ENCODE peak calls at places on chromosome 3, in nine cellular contexts. Z is PC-9, U is GM23248, L is psoas muscle, Y is cardiac muscle cell, X is left ventricle myocardium inferior, K is GM23338, C is right cardiac atrium, O is SJSA1. N is an unnamed sample. For H3K27me3, the result is how much of the 10 kb centered on the place peaks cover.

GRCh38 chr3:6921041-6921440 is 60.1 kb downstream of the GRM7 start:
- DNase-seq in Z (no peak), U (no peak), L (no peak), Y (no peak), X (no peak), K (peak), C (no peak), O (no peak), N (no peak)

GRCh38 chr3:138051946-138052802 is 42.2 kb downstream of the CLDN18 start:
- DNase-seq in Z (no peak), U (peak), L (no peak), Y (peak), X (peak), K (peak), C (peak), O (no peak), N (peak)

GRCh38 chr3:120093923-120094775 is at the start of gene GSK3B:
- DNase-seq in Z (peak), U (peak), L (no peak), Y (no peak), X (peak), K (no peak), C (no peak), O (peak), N (no peak)

GRCh38 chr3:192005989-192006388 is 545.0 kb downstream of the PYDC2 start:
- DNase-seq in Z (no peak), U (no peak), L (no peak), Y (peak), X (no peak), K (no peak), C (no peak), O (no peak), N (no peak)

GRCh38 chr3:11517601-11518000 is 126.1 kb downstream of the VGLL4 start:
- DNase-seq in Z (no peak), U (no peak), L (no peak), Y (no peak), X (no peak), K (no peak), C (no peak), O (no peak), N (no peak)

GRCh38 chr3:43162573-43163084 is 56.8 kb upstream of the POMGNT2 start:
- DNase-seq in Z (no peak), U (no peak), L (no peak), Y (no peak), X (no peak), K (peak), C (no peak), O (no peak), N (no peak)

GRCh38 chr3:62558549-62559112 is 185.3 kb upstream of the FEZF2 start:
- DNase-seq in Z (no peak), U (no peak), L (no peak), Y (peak), X (no peak), K (peak), C (no peak), O (no peak), N (no peak)

GRCh38 chr3:121957674-121958419 is 63.6 kb downstream of the SLC15A2 start:
- DNase-seq in Z (no peak), U (no peak), L (no peak), Y (no peak), X (no peak), K (no peak), C (no peak), O (no peak), N (no peak)

GRCh38 chr3:111803123-111803593 is 55.9 kb upstream of the PHLDB2 start:
- DNase-seq in Z (peak), U (peak), L (peak), Y (peak), X (peak), K (no peak), C (peak), O (peak), N (peak)

GRCh38 chr3:197397812-197398211 is 99.4 kb upstream of the DLG1 start:
- DNase-seq in Z (no peak), U (no peak), L (no peak), Y (no peak), X (no peak), K (no peak), C (no peak), O (no peak), N (no peak)

GRCh38 chr3:46405301-46406079 is 1.4 kb downstream of the CCR5AS start:
- DNase-seq in Z (no peak), U (no peak), L (no peak), Y (no peak), X (no peak), K (no peak), C (no peak), O (no peak), N (no peak)

GRCh38 chr3:66414846-66415245 is 86.0 kb downstream of the LRIG1 start:
- DNase-seq in Z (no peak), U (no peak), L (no peak), Y (no peak), X (no peak), K (no peak), C (no peak), O (no peak), N (no peak)

GRCh38 chr3:152486364-152486763 is 217.6 kb downstream of the MBNL1 start:
- DNase-seq in Z (no peak), U (no peak), L (no peak), Y (no peak), X (no peak), K (no peak), C (no peak), O (no peak), N (no peak)

GRCh38 chr3:129025691-129026435 is 24.8 kb downstream of the EFCC1 start:
- DNase-seq in Z (no peak), U (no peak), L (peak), Y (no peak), X (peak), K (no peak), C (peak), O (no peak), N (no peak)

GRCh38 chr3:69144631-69145244 is 22.3 kb upstream of the LMOD3 start:
- DNase-seq in Z (no peak), U (no peak), L (no peak), Y (no peak), X (no peak), K (peak), C (no peak), O (no peak), N (no peak)

GRCh38 chr3:188975612-188976314 is 196.0 kb upstream of the TPRG1 start:
- DNase-seq in Z (no peak), U (no peak), L (no peak), Y (no peak), X (no peak), K (peak), C (no peak), O (no peak), N (peak)

GRCh38 chr3:60417590-60417989 is 833.7 kb downstream of the FHIT start:
- DNase-seq in Z (no peak), U (no peak), L (no peak), Y (no peak), X (no peak), K (no peak), C (no peak), O (no peak), N (no peak)

GRCh38 chr3:151709847-151710246 is 23.9 kb upstream of the AADACL2 start:
- DNase-seq in Z (no peak), U (peak), L (no peak), Y (no peak), X (no peak), K (no peak), C (no peak), O (no peak), N (no peak)

GRCh38 chr3:124765197-124765596 is 34.9 kb downstream of the UMPS start:
- DNase-seq in Z (no peak), U (no peak), L (no peak), Y (no peak), X (no peak), K (no peak), C (no peak), O (no peak), N (no peak)

GRCh38 chr3:55156851-55157650 is 229.2 kb upstream of the LRTM1 start:
- DNase-seq in Z (no peak), U (no peak), L (no peak), Y (peak), X (no peak), K (no peak), C (no peak), O (no peak), N (no peak)

GRCh38 chr3:39064646-39065045 is 12.8 kb downstream of the WDR48 start:
- DNase-seq in Z (no peak), U (peak), L (no peak), Y (no peak), X (no peak), K (no peak), C (no peak), O (no peak), N (no peak)

GRCh38 chr3:168066882-168067281 is 28.8 kb downstream of the GOLIM4 start:
- DNase-seq in Z (no peak), U (no peak), L (no peak), Y (no peak), X (no peak), K (no peak), C (no peak), O (no peak), N (no peak)

GRCh38 chr3:62415312-62415791 is 42.0 kb upstream of the FEZF2 start:
- DNase-seq in Z (no peak), U (no peak), L (no peak), Y (no peak), X (no peak), K (peak), C (no peak), O (no peak), N (no peak)

GRCh38 chr3:129461022-129461421 is 21.0 kb downstream of the IFT122 start:
- DNase-seq in Z (peak), U (peak), L (no peak), Y (peak), X (no peak), K (no peak), C (no peak), O (no peak), N (peak)

GRCh38 chr3:51099794-51100542 is 285.1 kb upstream of the MANF start:
- DNase-seq in Z (no peak), U (peak), L (no peak), Y (peak), X (peak), K (peak), C (peak), O (no peak), N (peak)

GRCh38 chr3:184305577-184305976 is 6.5 kb downstream of the PSMD2 start:
- DNase-seq in Z (peak), U (peak), L (no peak), Y (peak), X (no peak), K (no peak), C (no peak), O (no peak), N (no peak)

GRCh38 chr3:81218023-81218422 is 543.4 kb downstream of the GBE1 start:
- DNase-seq in Z (no peak), U (peak), L (no peak), Y (peak), X (no peak), K (peak), C (no peak), O (no peak), N (peak)

GRCh38 chr3:78096488-78097255 is 1056.8 kb downstream of the ROBO2 start:
- DNase-seq in Z (no peak), U (no peak), L (no peak), Y (no peak), X (no peak), K (no peak), C (no peak), O (no peak), N (no peak)

GRCh38 chr3:45253316-45253715 is 27.2 kb upstream of the TMEM158 start:
- DNase-seq in Z (no peak), U (no peak), L (no peak), Y (no peak), X (no peak), K (no peak), C (no peak), O (no peak), N (no peak)

GRCh38 chr3:124839896-124840295 is 47.3 kb downstream of the ITGB5 start:
- DNase-seq in Z (no peak), U (no peak), L (no peak), Y (no peak), X (no peak), K (no peak), C (no peak), O (no peak), N (no peak)

GRCh38 chr3:56773588-56774330 is 28.0 kb downstream of the ARHGEF3 start:
- DNase-seq in Z (no peak), U (no peak), L (no peak), Y (no peak), X (no peak), K (no peak), C (no peak), O (no peak), N (no peak)

GRCh38 chr3:105676621-105677300 is 192.1 kb downstream of the CBLB start:
- DNase-seq in Z (no peak), U (peak), L (no peak), Y (no peak), X (no peak), K (no peak), C (no peak), O (no peak), N (no peak)

GRCh38 chr3:69364354-69364753 is 21.5 kb downstream of the FRMD4B start:
- DNase-seq in Z (peak), U (peak), L (no peak), Y (peak), X (no peak), K (no peak), C (no peak), O (no peak), N (peak)

GRCh38 chr3:187085021-187085666 is 54.2 kb downstream of the RPL39L start:
- DNase-seq in Z (no peak), U (no peak), L (no peak), Y (peak), X (no peak), K (peak), C (no peak), O (no peak), N (no peak)

GRCh38 chr3:60104045-60104444 is 1054.2 kb upstream of the CFAP20DC start:
- DNase-seq in Z (no peak), U (no peak), L (no peak), Y (no peak), X (no peak), K (no peak), C (no peak), O (no peak), N (no peak)

GRCh38 chr3:14907043-14907966 is 40.1 kb upstream of the NR2C2 start:
- DNase-seq in Z (no peak), U (no peak), L (no peak), Y (no peak), X (peak), K (no peak), C (peak), O (no peak), N (no peak)

GRCh38 chr3:42660131-42660715 is 6.7 kb downstream of the ZBTB47 start:
- DNase-seq in Z (no peak), U (peak), L (no peak), Y (no peak), X (no peak), K (no peak), C (peak), O (no peak), N (no peak)

GRCh38 chr3:101836907-101837598 is 12.3 kb upstream of the NFKBIZ start:
- DNase-seq in Z (no peak), U (peak), L (no peak), Y (peak), X (no peak), K (no peak), C (no peak), O (no peak), N (no peak)

DNA sequence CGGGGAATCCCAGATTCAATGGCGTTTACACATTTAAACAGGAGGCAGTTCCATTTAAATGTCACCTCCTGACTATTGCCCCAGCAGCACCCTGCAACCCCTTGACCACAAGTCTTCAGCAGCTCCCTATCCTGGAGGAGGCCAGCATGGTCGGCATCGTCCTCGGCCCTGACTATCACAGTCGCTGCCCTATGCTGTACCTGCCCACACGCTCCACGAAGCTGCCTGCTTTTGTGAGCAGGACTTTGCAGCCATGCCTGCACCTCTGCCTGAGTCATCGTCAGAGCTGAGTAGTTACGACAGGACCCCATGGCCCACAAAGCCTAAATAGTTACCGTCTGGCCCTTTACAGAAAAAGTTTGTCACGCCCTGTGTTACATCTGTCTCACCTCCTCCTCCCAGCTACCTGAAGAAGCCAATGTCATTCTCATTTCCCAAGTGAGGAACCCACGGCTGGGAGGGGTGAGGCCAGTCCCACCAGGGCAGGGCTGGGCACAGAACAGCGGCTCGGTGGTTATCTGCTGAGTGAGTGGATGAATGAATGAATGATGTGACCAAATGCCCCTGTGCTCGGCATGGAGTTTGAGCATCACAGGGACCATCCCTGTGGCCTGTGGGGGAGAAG is 47.8 kb upstream of the IQSEC1 start:
- DNase-seq in Z (no peak), U (no peak), L (no peak), Y (no peak), X (no peak), K (no peak), C (no peak), O (no peak), N (no peak)
- H3K27me3 ChIP-seq in Z (under half), U (under half), L (under half), Y (under half), X (under half), K (under half), C (under half), O (under half), N (under half)

GRCh38 chr3:140428380-140428779 is 249.5 kb upstream of the TRIM42 start:
- DNase-seq in Z (no peak), U (no peak), L (no peak), Y (no peak), X (no peak), K (no peak), C (no peak), O (peak), N (no peak)
- H3K27me3 ChIP-seq in Z (under half), U (under half), L (under half), Y (under half), X (under half), K (under half), C (under half), O (under half), N (under half)

GRCh38 chr3:9041626-9042025 is 78.4 kb upstream of the RAD18 start:
- DNase-seq in Z (no peak), U (peak), L (no peak), Y (no peak), X (no peak), K (no peak), C (no peak), O (no peak), N (no peak)
- H3K27me3 ChIP-seq in Z (under half), U (under half), L (under half), Y (under half), X (under half), K (under half), C (under half), O (under half), N (under half)

DNA sequence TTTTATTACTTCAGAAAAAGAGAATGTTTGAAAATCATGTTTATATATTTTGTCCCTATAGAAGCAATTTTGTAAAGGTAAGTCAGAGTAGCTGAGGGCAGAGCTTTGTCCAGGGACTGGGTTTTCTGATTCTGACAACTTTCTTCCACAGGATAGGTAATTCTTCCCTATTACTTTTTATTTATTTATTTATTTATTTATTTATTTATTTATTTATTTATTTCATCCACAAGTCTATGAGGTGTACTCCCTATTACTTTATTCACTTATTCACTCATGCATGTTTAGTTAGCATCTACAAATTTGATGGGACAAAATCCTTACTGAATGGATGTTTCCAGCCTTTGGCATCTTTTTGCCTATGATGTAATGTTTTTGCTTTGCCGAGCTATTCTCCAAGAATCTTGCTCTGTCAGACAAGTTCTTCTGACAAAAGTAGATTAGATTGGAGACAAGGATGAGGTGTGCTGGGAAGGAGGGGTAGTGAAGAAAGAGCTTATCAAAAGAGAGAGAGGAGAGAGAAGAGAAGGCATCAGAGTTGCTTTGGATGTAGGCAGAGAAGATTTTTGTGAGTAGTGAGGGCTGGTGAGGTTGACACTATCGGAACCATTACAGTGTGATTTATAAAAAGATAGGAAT is 119.4 kb downstream of the SPATA16 start:
- DNase-seq in Z (no peak), U (no peak), L (no peak), Y (no peak), X (no peak), K (no peak), C (no peak), O (no peak), N (no peak)
- H3K27me3 ChIP-seq in Z (under half), U (under half), L (under half), Y (under half), X (under half), K (under half), C (under half), O (under half), N (under half)